ENCODE peak calls at places on chromosomes 6 and 20, in five cellular contexts. P is neural progenitor cell, N is GM23248, V is colonic mucosa, K is right atrium auricular region. T is an unnamed sample. For H3K4me1 and H3K9me3, the result is how much of the 10 kb centered on the place peaks cover.

GRCh38 chr20:44334306-44334705 is 2.5 kb upstream of the R3HDML start:
- DNase-seq in P (no peak), N (no peak), V (no peak), K (no peak), T (no peak)

GRCh38 chr6:167031082-167031709 is 32.0 kb downstream of the CEP43 start:
- DNase-seq in P (no peak), N (peak), V (no peak), K (no peak), T (no peak)

GRCh38 chr6:138597336-138597735 is 98.0 kb upstream of the NHSL1 start:
- DNase-seq in P (no peak), N (no peak), V (no peak), K (no peak), T (no peak)

GRCh38 chr6:130742282-130742681 is 84.9 kb upstream of the SMLR1 start:
- DNase-seq in P (no peak), N (peak), V (no peak), K (no peak), T (no peak)

GRCh38 chr6:1464796-1465348 is 75.5 kb downstream of the FOXF2 start:
- DNase-seq in P (no peak), N (no peak), V (no peak), K (no peak), T (no peak)

GRCh38 chr6:98458713-98459112 is 375.7 kb upstream of the POU3F2 start:
- DNase-seq in P (no peak), N (no peak), V (no peak), K (no peak), T (no peak)

GRCh38 chr6:108592371-108593337 is 31.9 kb downstream of the FOXO3 start:
- DNase-seq in P (peak), N (peak), V (peak), K (no peak), T (no peak)

GRCh38 chr6:35219683-35220326 is 6.0 kb downstream of the SCUBE3 start:
- DNase-seq in P (no peak), N (peak), V (no peak), K (no peak), T (no peak)

GRCh38 chr6:31008165-31008564 is 2.1 kb upstream of the MUC22 start:
- DNase-seq in P (no peak), N (no peak), V (no peak), K (no peak), T (no peak)

GRCh38 chr20:31719644-31720485 is 2.8 kb downstream of the BCL2L1 start:
- DNase-seq in P (peak), N (no peak), V (peak), K (no peak), T (peak)

GRCh38 chr6:27651371-27651732 is 178.4 kb upstream of the ZNF184 start:
- DNase-seq in P (peak), N (no peak), V (no peak), K (no peak), T (no peak)

GRCh38 chr6:166656269-166657206 is 29.5 kb upstream of the RPS6KA2 start:
- DNase-seq in P (peak), N (peak), V (no peak), K (no peak), T (no peak)

GRCh38 chr20:61052796-61053442 is 199.1 kb upstream of the CDH4 start:
- DNase-seq in P (peak), N (no peak), V (no peak), K (no peak), T (no peak)

GRCh38 chr6:96834070-96834469 is 3.2 kb downstream of the GPR63 start:
- DNase-seq in P (no peak), N (no peak), V (no peak), K (no peak), T (no peak)

GRCh38 chr20:5039255-5039657 is 37.9 kb upstream of the SLC23A2 start:
- DNase-seq in P (no peak), N (no peak), V (no peak), K (no peak), T (no peak)

GRCh38 chr20:50601511-50602431 is 89.6 kb downstream of the RIPOR3 start:
- DNase-seq in P (no peak), N (no peak), V (no peak), K (no peak), T (no peak)

GRCh38 chr6:16108419-16108818 is 20.5 kb upstream of the MYLIP start:
- DNase-seq in P (no peak), N (no peak), V (no peak), K (no peak), T (no peak)

GRCh38 chr6:17476506-17476905 is 83.1 kb downstream of the CAP2 start:
- DNase-seq in P (peak), N (no peak), V (no peak), K (no peak), T (no peak)

GRCh38 chr6:89140347-89141159 is 5.3 kb upstream of the PM20D2 start:
- DNase-seq in P (no peak), N (peak), V (no peak), K (no peak), T (peak)

GRCh38 chr6:154457881-154458284 is 52.6 kb downstream of the CNKSR3 start:
- DNase-seq in P (no peak), N (no peak), V (no peak), K (no peak), T (no peak)

GRCh38 chr6:63721181-63721580 is 85.6 kb downstream of the PHF3 start:
- DNase-seq in P (no peak), N (no peak), V (no peak), K (no peak), T (no peak)
- H3K4me1 ChIP-seq in P (under half), N (under half), V (under half), K (under half), T (under half)

GRCh38 chr6:22807818-22808217 is 238.5 kb downstream of the HDGFL1 start:
- DNase-seq in P (no peak), N (no peak), V (no peak), K (no peak), T (peak)
- H3K9me3 ChIP-seq in P (under half), N (under half), V (under half), K (under half), T (under half)

GRCh38 chr6:116408476-116408875 is 37.7 kb downstream of the DSE start:
- DNase-seq in P (no peak), N (no peak), V (no peak), K (no peak), T (no peak)
- H3K4me1 ChIP-seq in P (under half), N (half or more), V (under half), K (half or more), T (under half)

GRCh38 chr6:168413856-168414255 is 27.1 kb upstream of the SMOC2 start:
- DNase-seq in P (no peak), N (no peak), V (no peak), K (no peak), T (no peak)

GRCh38 chr6:168415993-168416530 is 24.9 kb upstream of the SMOC2 start:
- DNase-seq in P (no peak), N (no peak), V (no peak), K (no peak), T (no peak)

GRCh38 chr6:168416531-168416930 is 24.5 kb upstream of the SMOC2 start:
- DNase-seq in P (no peak), N (no peak), V (no peak), K (no peak), T (no peak)

GRCh38 chr6:168414696-168415095 is 26.3 kb upstream of the SMOC2 start:
- DNase-seq in P (no peak), N (no peak), V (no peak), K (no peak), T (no peak)

GRCh38 chr6:168415149-168415992 is 25.6 kb upstream of the SMOC2 start:
- DNase-seq in P (no peak), N (no peak), V (no peak), K (no peak), T (no peak)
- H3K9me3 ChIP-seq in P (under half), N (under half), V (under half), K (under half), T (under half)

GRCh38 chr6:119445666-119446622 is 96.4 kb upstream of the MAN1A1 start:
- DNase-seq in P (no peak), N (peak), V (no peak), K (no peak), T (no peak)
- H3K4me1 ChIP-seq in P (under half), N (under half), V (under half), K (under half), T (under half)

GRCh38 chr6:21098744-21099143 is 494.8 kb upstream of the SOX4 start:
- DNase-seq in P (peak), N (no peak), V (no peak), K (no peak), T (no peak)
- H3K9me3 ChIP-seq in P (under half), N (under half), V (under half), K (under half), T (under half)

GRCh38 chr6:134058622-134059366 is 6.4 kb upstream of the SLC2A12 start:
- DNase-seq in P (no peak), N (peak), V (no peak), K (no peak), T (no peak)

GRCh38 chr6:134052776-134053120 is 324 bp upstream of the SLC2A12 start:
- DNase-seq in P (no peak), N (no peak), V (no peak), K (no peak), T (no peak)

GRCh38 chr6:134060491-134061106 is 8.2 kb upstream of the SLC2A12 start:
- DNase-seq in P (peak), N (peak), V (no peak), K (no peak), T (peak)

GRCh38 chr6:134057478-134057877 is 5.1 kb upstream of the SLC2A12 start:
- DNase-seq in P (no peak), N (no peak), V (no peak), K (no peak), T (no peak)

GRCh38 chr6:134056046-134056445 is 3.6 kb upstream of the SLC2A12 start:
- DNase-seq in P (peak), N (no peak), V (no peak), K (no peak), T (no peak)
- H3K4me1 ChIP-seq in P (half or more), N (under half), V (under half), K (under half), T (under half)